ENCODE peak calls at places on chromosomes 16 and 17, in six cellular contexts. E, U, W, C, S and F are unnamed samples.

GRCh38 chr16:46822270-46822669 is 8.7 kb downstream of the C16orf87 start:
- DNase-seq in E (no peak), U (peak; percentile 65), W (no peak), C (no peak), S (no peak), F (no peak)

GRCh38 chr17:7146115-7146514 is 31.5 kb upstream of the ASGR2 start:
- DNase-seq in E (no peak), U (no peak), W (no peak), C (no peak), S (no peak), F (no peak)

GRCh38 chr17:77282524-77283515 is 142.1 kb downstream of the SEC14L1 start:
- DNase-seq in E (no peak), U (peak; percentile 22), W (peak; percentile 44), C (no peak), S (peak; percentile 28), F (no peak)

GRCh38 chr17:3534881-3535252 is 22.7 kb downstream of the TRPV3 start:
- DNase-seq in E (peak; percentile 12), U (peak; percentile 64), W (no peak), C (no peak), S (no peak), F (no peak)

GRCh38 chr16:58366247-58367031 is 25.8 kb upstream of the GINS3 start:
- DNase-seq in E (no peak), U (peak; percentile 60), W (no peak), C (no peak), S (no peak), F (no peak)

GRCh38 chr16:57469046-57469445 is 6.6 kb downstream of the POLR2C start:
- DNase-seq in E (no peak), U (no peak), W (no peak), C (no peak), S (no peak), F (no peak)

GRCh38 chr17:82124101-82124500 is 26.1 kb upstream of the FASN start:
- DNase-seq in E (no peak), U (no peak), W (no peak), C (no peak), S (no peak), F (no peak)

GRCh38 chr17:47935961-47936360 is 5.4 kb upstream of the PNPO start:
- DNase-seq in E (no peak), U (peak; percentile 59), W (no peak), C (no peak), S (no peak), F (no peak)

GRCh38 chr17:54971147-54971546 is 2.6 kb downstream of the STXBP4 start:
- DNase-seq in E (no peak), U (no peak), W (no peak), C (no peak), S (no peak), F (no peak)

GRCh38 chr17:51119415-51120356 is 982 bp downstream of the SPAG9 start:
- DNase-seq in E (peak; percentile 57), U (peak; percentile 74), W (peak; percentile 26), C (peak; percentile 88), S (peak; percentile 75), F (peak; percentile 28)

GRCh38 chr17:20210180-20210579 is 201.0 kb downstream of the SPECC1 start:
- DNase-seq in E (no peak), U (no peak), W (no peak), C (no peak), S (no peak), F (no peak)

GRCh38 chr17:35052240-35052608 is 11.3 kb downstream of the RFFL start:
- DNase-seq in E (no peak), U (peak; percentile 64), W (no peak), C (no peak), S (no peak), F (no peak)

GRCh38 chr16:84592718-84593117 is 25.2 kb downstream of the COTL1 start:
- DNase-seq in E (no peak), U (no peak), W (no peak), C (no peak), S (no peak), F (no peak)

GRCh38 chr17:63698381-63698885 is 1.5 kb downstream of the LIMD2 start:
- DNase-seq in E (no peak), U (no peak), W (no peak), C (peak; percentile 73), S (peak; percentile 65), F (peak; percentile 37)

GRCh38 chr16:3581392-3581791 is 4.2 kb upstream of the NLRC3 start:
- DNase-seq in E (no peak), U (no peak), W (no peak), C (peak; percentile 57), S (no peak), F (no peak)

GRCh38 chr16:21708533-21709115 is 44.9 kb downstream of the OTOA start:
- DNase-seq in E (peak; percentile 80), U (peak; percentile 79), W (peak; percentile 68), C (no peak), S (peak; percentile 86), F (peak; percentile 81)

GRCh38 chr16:63361032-63361624 is 1324.9 kb upstream of the CDH8 start:
- DNase-seq in E (peak; percentile 62), U (peak; percentile 64), W (no peak), C (no peak), S (peak; percentile 64), F (no peak)

DNA sequence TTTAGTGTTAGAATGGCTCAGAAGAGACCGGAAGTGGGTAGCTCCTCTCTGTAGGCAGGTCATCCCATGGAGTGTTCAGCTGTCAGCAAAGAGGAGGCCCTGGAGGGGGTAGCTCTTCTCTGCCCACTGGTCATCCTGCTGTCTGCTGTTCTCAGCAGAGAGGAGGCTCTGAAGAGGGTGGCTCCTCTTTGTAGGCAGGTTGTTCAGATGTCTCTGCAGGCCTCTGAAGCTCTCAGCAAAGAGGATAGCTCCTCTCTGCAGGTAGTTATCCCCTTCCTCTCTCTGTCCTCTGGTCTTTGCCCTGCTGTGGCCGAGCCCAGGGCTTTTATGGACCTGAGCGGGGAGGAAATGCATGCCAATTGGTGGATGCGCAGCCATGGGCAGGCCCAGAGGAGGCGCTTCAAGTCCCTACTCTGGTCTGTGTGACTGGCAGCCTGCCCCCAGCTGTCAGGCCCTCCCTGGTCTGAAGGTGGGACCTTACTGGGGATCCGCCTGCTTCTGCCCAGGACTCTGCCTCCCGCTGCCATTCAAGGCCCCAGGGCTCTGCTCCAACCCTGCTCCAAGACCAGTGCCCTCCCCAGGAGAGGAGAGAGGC is 32.5 kb upstream of the FA2H start:
- DNase-seq in E (no peak), U (no peak), W (no peak), C (no peak), S (no peak), F (no peak)
- H3K9me3 ChIP-seq in E (peaks cover 3% of the 10 kb centered on the region), U (no peaks in the 10 kb centered on the region), W (no peaks in the 10 kb centered on the region), C (no peaks in the 10 kb centered on the region), S (peaks cover 28% of the 10 kb centered on the region), F (no peaks in the 10 kb centered on the region)

GRCh38 chr16:2147378-2147777 is 1.0 kb upstream of the RAB26 start:
- DNase-seq in E (no peak), U (no peak), W (no peak), C (no peak), S (no peak), F (no peak)
- H3K27ac ChIP-seq in E (no peak overlapping the region), U (no peak overlapping the region), W (peak overlapping the region; percentile 81), C (no peak overlapping the region), S (no peak overlapping the region), F (no peak overlapping the region)

GRCh38 chr16:15493416-15494181 is 59.2 kb downstream of the BMERB1 start:
- DNase-seq in E (no peak), U (peak; percentile 88), W (no peak), C (no peak), S (no peak), F (no peak)
- H3K4me1 ChIP-seq in E (no peaks in the 10 kb centered on the region), U (peaks cover 47% of the 10 kb centered on the region), W (no peaks in the 10 kb centered on the region), C (no peaks in the 10 kb centered on the region), S (no peaks in the 10 kb centered on the region), F (no peaks in the 10 kb centered on the region)

GRCh38 chr16:89153848-89154271 is 17.7 kb upstream of the CDH15 start:
- DNase-seq in E (no peak), U (no peak), W (peak; percentile 61), C (peak; percentile 72), S (no peak), F (no peak)
- H3K9me3 ChIP-seq in E (no peaks in the 10 kb centered on the region), U (no peaks in the 10 kb centered on the region), W (no peaks in the 10 kb centered on the region), C (no peaks in the 10 kb centered on the region), S (peaks cover 15% of the 10 kb centered on the region), F (no peaks in the 10 kb centered on the region)

GRCh38 chr17:33983824-33984574 is 271.1 kb upstream of the CCL2 start:
- DNase-seq in E (peak; percentile 29), U (no peak), W (no peak), C (no peak), S (no peak), F (no peak)

GRCh38 chr17:33986566-33986965 is 268.5 kb upstream of the CCL2 start:
- DNase-seq in E (no peak), U (no peak), W (no peak), C (no peak), S (no peak), F (no peak)

GRCh38 chr17:33986088-33986487 is 269.0 kb upstream of the CCL2 start:
- DNase-seq in E (no peak), U (no peak), W (no peak), C (no peak), S (no peak), F (no peak)

GRCh38 chr17:33989357-33990148 is 265.5 kb upstream of the CCL2 start:
- DNase-seq in E (no peak), U (no peak), W (no peak), C (no peak), S (no peak), F (no peak)

DNA sequence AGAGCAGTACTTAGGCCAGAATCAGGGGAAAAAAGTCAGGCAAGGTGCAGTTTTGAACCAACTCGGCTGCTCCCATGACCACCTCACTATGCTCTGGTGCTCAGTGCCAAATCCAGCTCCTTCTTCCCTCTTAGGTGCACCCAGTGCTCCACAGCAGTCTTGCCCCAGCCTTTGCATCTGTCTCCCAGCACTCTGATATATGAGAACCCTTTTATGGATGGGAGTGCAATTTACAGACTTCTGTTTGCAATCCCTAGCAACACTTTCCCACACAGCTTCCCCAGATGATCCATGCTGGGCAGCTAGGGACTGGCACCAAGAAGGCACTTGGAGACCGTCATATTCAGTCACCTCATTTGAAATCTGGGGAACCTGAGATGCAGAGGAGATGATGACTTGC is 267.9 kb upstream of the CCL2 start:
- DNase-seq in E (no peak), U (no peak), W (no peak), C (no peak), S (no peak), F (no peak)
- H3K27ac ChIP-seq in E (no peak overlapping the region), U (no peak overlapping the region), W (no peak overlapping the region), C (no peak overlapping the region), S (no peak overlapping the region), F (no peak overlapping the region)